ENCODE peak calls at places on chromosomes 6 and 20, in seven cellular contexts. F, L, W, C, N, I and V are unnamed samples.

GRCh38 chr6:143701343-143702234 is 23.8 kb downstream of the PHACTR2 start:
- DNase-seq in F (no peak), L (no peak), W (no peak), N (no peak), C (no peak), I (no peak), V (no peak)

GRCh38 chr6:37696220-37696840 is 1.4 kb downstream of the MDGA1 start:
- DNase-seq in C (no peak), F (peak), I (no peak), W (peak), L (peak), N (peak), V (peak)

GRCh38 chr20:33604991-33605370 is 57.1 kb upstream of the C20orf144 start:
- DNase-seq in L (no peak), W (no peak), I (no peak), C (no peak), N (no peak), F (no peak), V (no peak)

GRCh38 chr20:63691711-63692435 is 4.6 kb upstream of the TNFRSF6B start:
- DNase-seq in L (no peak), N (no peak), F (no peak), I (no peak), W (no peak), C (no peak), V (no peak)

GRCh38 chr6:138318741-138319375 is 58.8 kb upstream of the SMIM28 start:
- DNase-seq in F (no peak), N (no peak), W (no peak), L (no peak), I (no peak), C (no peak), V (no peak)

GRCh38 chr6:97778290-97779038 is 495.4 kb upstream of the MMS22L start:
- DNase-seq in F (no peak), I (no peak), W (no peak), N (no peak), C (no peak), L (peak), V (no peak)

GRCh38 chr6:137736048-137736846 is 130.8 kb upstream of the TNFAIP3 start:
- DNase-seq in C (no peak), W (peak), N (peak), L (no peak), I (no peak), F (no peak), V (peak)

GRCh38 chr6:37525460-37526357 is 26.0 kb upstream of the CCDC167 start:
- DNase-seq in L (no peak), F (no peak), N (peak), I (no peak), C (no peak), W (no peak), V (no peak)

GRCh38 chr6:13217206-13217905 is 111.0 kb downstream of the TBC1D7 start:
- DNase-seq in N (peak), C (no peak), W (no peak), F (no peak), I (no peak), L (peak), V (peak)

GRCh38 chr20:18971574-18971973 is 158.0 kb downstream of the SCP2D1 start:
- DNase-seq in N (no peak), W (no peak), I (no peak), C (no peak), F (no peak), L (peak), V (no peak)

GRCh38 chr6:43927525-43928210 is 157.7 kb downstream of the VEGFA start:
- DNase-seq in N (no peak), C (no peak), I (no peak), W (no peak), L (peak), F (no peak), V (no peak)

GRCh38 chr20:14775778-14776177 is 438.4 kb upstream of the FLRT3 start:
- DNase-seq in W (no peak), N (peak), I (no peak), F (no peak), C (peak), L (peak), V (no peak)

GRCh38 chr6:32081168-32081624 is 27.9 kb downstream of the TNXB start:
- DNase-seq in N (peak), I (peak), F (no peak), C (no peak), L (no peak), W (no peak), V (no peak)

GRCh38 chr6:32968770-32969684 is 633 bp downstream of the BRD2 start:
- DNase-seq in L (peak), C (peak), W (peak), N (peak), F (peak), I (peak), V (peak)

GRCh38 chr6:56671160-56671559 is 28.5 kb upstream of the DST start:
- DNase-seq in L (peak), C (no peak), W (no peak), F (no peak), I (no peak), N (no peak), V (no peak)

GRCh38 chr6:74284266-74284665 is 588.3 kb downstream of the CD109 start:
- DNase-seq in L (no peak), C (no peak), N (no peak), W (no peak), F (no peak), I (no peak), V (no peak)

GRCh38 chr6:105319331-105319730 is 83.6 kb downstream of the PREP start:
- DNase-seq in W (no peak), I (no peak), F (no peak), C (no peak), L (peak), N (no peak), V (no peak)

DNA sequence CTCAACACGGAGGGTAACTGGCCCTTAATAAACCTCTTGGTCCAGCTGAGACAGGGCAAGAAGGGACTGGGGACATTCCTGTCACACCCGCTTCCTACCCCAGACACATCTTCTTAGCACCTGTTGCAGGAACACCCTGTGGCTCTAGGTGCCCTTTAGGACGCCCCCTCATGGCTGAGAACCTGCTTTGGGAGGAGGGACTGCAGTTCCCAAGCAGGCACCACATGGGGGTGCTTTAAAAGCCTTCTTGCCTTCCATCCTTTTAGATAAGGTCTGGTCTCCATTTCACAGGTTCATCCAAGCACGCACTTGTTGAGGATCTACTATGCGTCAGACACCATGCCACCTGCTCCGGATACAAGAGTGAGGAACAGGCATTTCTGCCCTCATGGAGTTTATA is 26.6 kb downstream of the NSFL1C start:
- DNase-seq in W (no peak), L (peak), C (peak), F (no peak), N (no peak), I (no peak), V (peak)
- TF ChIP-seq CTCF in W (peak), L (peak), C (peak), F (no peak), N (peak), I (peak), V (peak)

DNA sequence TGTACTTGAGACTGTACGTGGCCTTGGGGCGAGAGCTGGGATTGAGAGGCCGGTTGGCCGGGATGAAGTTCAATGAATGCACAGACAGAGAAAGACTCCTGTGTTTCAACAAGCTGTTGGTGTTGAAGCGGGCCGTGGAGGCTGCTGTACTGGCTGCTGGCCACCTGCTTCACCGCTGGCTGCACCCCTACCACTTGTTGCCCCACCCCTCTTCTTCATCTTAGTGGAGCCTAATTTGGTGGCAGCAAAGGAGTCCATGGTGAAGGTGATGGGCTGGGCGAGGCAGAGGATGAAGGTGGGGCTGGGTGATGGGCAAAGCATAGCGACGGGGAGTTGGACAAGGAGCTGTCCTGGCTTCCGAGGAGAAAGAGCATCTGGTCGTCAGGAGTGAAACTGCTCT is 7.2 kb upstream of the ZSCAN9 start:
- DNase-seq in W (no peak), N (no peak), C (no peak), L (no peak), I (no peak), F (no peak), V (no peak)
- H3K4me3 ChIP-seq in W (peak), N (no peak), C (peak), L (no peak), I (no peak), F (no peak), V (peak)

GRCh38 chr6:30394139-30394538 is 49.2 kb downstream of the RPP21 start:
- DNase-seq in L (no peak), I (no peak), C (no peak), W (no peak), F (no peak), N (no peak), V (no peak)
- TF ChIP-seq CTCF in L (no peak), I (no peak), C (no peak), W (no peak), F (no peak), N (no peak), V (no peak)

DNA sequence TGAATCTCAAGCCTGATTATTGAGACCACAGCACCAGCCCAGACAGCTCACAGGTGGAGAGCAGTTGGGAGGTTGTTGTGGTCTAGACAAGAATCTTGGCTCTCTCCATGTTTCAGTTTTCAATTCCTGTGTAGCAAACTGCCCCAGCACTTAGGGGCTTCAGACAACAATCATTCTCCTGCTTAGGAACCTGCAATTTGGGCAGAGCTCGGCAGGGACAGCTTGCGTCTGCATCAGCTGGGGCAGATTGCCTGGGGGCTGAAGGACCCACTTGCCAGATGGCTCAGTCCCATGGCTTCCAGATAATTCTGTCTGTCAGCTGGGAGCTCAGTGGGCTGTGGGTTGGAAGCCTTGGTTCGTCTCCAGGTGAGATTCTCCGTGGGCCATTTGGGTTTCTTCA is 6.9 kb downstream of the TGM6 start:
- DNase-seq in C (no peak), F (peak), N (no peak), W (no peak), I (no peak), L (no peak), V (no peak)
- H3K4me3 ChIP-seq in C (no peak), F (no peak), N (no peak), W (no peak), I (no peak), L (no peak), V (no peak)

GRCh38 chr6:30763618-30764489 is 19.5 kb upstream of the IER3 start:
- DNase-seq in I (no peak), L (no peak), F (no peak), N (peak), W (no peak), C (peak), V (peak)
- TF ChIP-seq CTCF in I (peak), L (no peak), F (no peak), N (no peak), W (no peak), C (no peak), V (no peak)